ENCODE peak calls at places on chromosomes 11 and 22, in seven cellular contexts. F, G, Q, S, V, W and T are unnamed samples.

GRCh38 chr11:12807621-12808020 is 133.4 kb downstream of the TEAD1 start:
- DNase-seq in Q (no peak), F (no peak), S (no peak), W (no peak), V (peak), G (no peak), T (no peak)

GRCh38 chr11:4826425-4826824 is 5.3 kb downstream of the OR51F2 start:
- DNase-seq in Q (no peak), S (peak), W (no peak), G (peak), F (no peak), V (no peak), T (peak)

GRCh38 chr11:122399375-122399774 is 256.1 kb upstream of the UBASH3B start:
- DNase-seq in V (no peak), S (no peak), F (no peak), G (no peak), W (no peak), Q (no peak), T (no peak)

GRCh38 chr22:22940961-22941605 is 53.5 kb downstream of the IGLL5 start:
- DNase-seq in V (no peak), S (no peak), G (no peak), Q (no peak), W (no peak), F (no peak), T (no peak)

GRCh38 chr11:296206-296975 is 2.9 kb downstream of the IFITM5 start:
- DNase-seq in Q (no peak), F (no peak), V (no peak), G (no peak), S (no peak), W (no peak), T (no peak)

GRCh38 chr11:77074626-77075221 is 8.0 kb downstream of the CAPN5 start:
- DNase-seq in F (no peak), V (no peak), Q (no peak), W (no peak), G (no peak), S (no peak), T (no peak)

GRCh38 chr22:47878460-47878859 is 1116.0 kb downstream of the TBC1D22A start:
- DNase-seq in G (no peak), F (no peak), S (no peak), W (no peak), V (no peak), Q (no peak), T (no peak)

GRCh38 chr22:40031766-40032470 is 37.2 kb downstream of the FAM83F start:
- DNase-seq in V (no peak), W (no peak), F (no peak), S (no peak), Q (no peak), G (no peak), T (no peak)

GRCh38 chr11:120170741-120171261 is 32.9 kb upstream of the TRIM29 start:
- DNase-seq in Q (no peak), W (no peak), V (no peak), F (no peak), G (no peak), S (no peak), T (no peak)

GRCh38 chr22:32987081-32987631 is 71.0 kb downstream of the SYN3 start:
- DNase-seq in G (peak), V (no peak), S (no peak), Q (no peak), W (no peak), F (no peak), T (peak)

GRCh38 chr11:33777906-33778305 is 3.6 kb upstream of the FBXO3 start:
- DNase-seq in V (no peak), G (no peak), Q (no peak), W (no peak), S (no peak), F (no peak), T (no peak)

GRCh38 chr11:125091247-125091876 is 20.1 kb downstream of the TMEM218 start:
- DNase-seq in F (peak), W (no peak), Q (no peak), S (peak), G (peak), V (no peak), T (peak)

GRCh38 chr11:64844330-64845124 is at the start of gene CDC42BPG:
- DNase-seq in G (peak), Q (peak), W (no peak), S (peak), F (peak), V (peak), T (peak)

GRCh38 chr11:133980665-133981064 is 23.9 kb upstream of the IGSF9B start:
- DNase-seq in F (no peak), S (no peak), V (no peak), G (no peak), Q (no peak), W (no peak), T (no peak)

GRCh38 chr11:13118194-13118593 is 109.1 kb downstream of the RASSF10 start:
- DNase-seq in W (no peak), F (no peak), S (peak), Q (no peak), V (no peak), G (no peak), T (peak)

GRCh38 chr11:69381681-69382130 is 87.8 kb downstream of the MYEOV start:
- DNase-seq in F (no peak), W (no peak), S (no peak), G (no peak), V (no peak), Q (no peak), T (no peak)

GRCh38 chr11:12449961-12450715 is 72.8 kb downstream of the PARVA start:
- DNase-seq in Q (no peak), G (no peak), F (no peak), S (peak), W (no peak), V (no peak), T (no peak)

GRCh38 chr11:6321961-6322362 is 1.7 kb upstream of the CAVIN3 start:
- DNase-seq in S (peak), G (peak), W (no peak), F (peak), V (no peak), Q (no peak), T (peak)

GRCh38 chr11:10455637-10456487 is 798 bp downstream of the AMPD3 start:
- DNase-seq in G (peak), W (no peak), S (peak), F (peak), V (peak), Q (peak), T (peak)

GRCh38 chr11:98423933-98424332 is 596.8 kb upstream of the CNTN5 start:
- DNase-seq in F (no peak), G (no peak), V (no peak), S (no peak), Q (no peak), W (no peak), T (no peak)

GRCh38 chr22:30921108-30921507 is 47.5 kb downstream of the MORC2 start:
- DNase-seq in G (no peak), F (no peak), Q (no peak), S (no peak), W (no peak), V (no peak), T (no peak)

GRCh38 chr22:23856721-23857605 is 712 bp upstream of the SLC2A11 start:
- DNase-seq in Q (no peak), F (no peak), V (no peak), S (peak), W (no peak), G (peak), T (peak)

GRCh38 chr11:64321533-64321932 is 3.6 kb downstream of the PRDX5 start:
- DNase-seq in Q (no peak), W (no peak), V (no peak), S (peak), F (no peak), G (no peak), T (no peak)